ENCODE peak calls at places on chromosomes 1 and 21, in nine cellular contexts. E is stromal cell of bone marrow; L is stimulated activated CD8-positive, alpha-beta memory T cell treated with anti-CD3 and anti-CD28 coated beads, Interleukin-7, amount 100 ng/mL, for 1 hour; Y is retina; K is OCI-M1; A is NCI-H1092; H is naive B cell; O is H4; F is left colon. G is an unnamed sample.

GRCh38 chr1:38243106-38243505 is 196.5 kb upstream of the POU3F1 start:
- DNase-seq in Y (no peak), A (no peak), F (peak), O (no peak), K (no peak), H (no peak), E (no peak), L (no peak), G (no peak)

GRCh38 chr1:145885738-145886287 is at the start of gene ANKRD35:
- DNase-seq in F (peak), Y (peak), L (peak), E (peak), A (peak), K (peak), O (peak), H (peak), G (peak)

GRCh38 chr21:42319368-42319767 is 4.2 kb upstream of the TFF3 start:
- DNase-seq in L (no peak), O (no peak), A (no peak), H (peak), K (peak), F (peak), Y (no peak), E (no peak), G (no peak)

GRCh38 chr1:24932725-24933294 is 2.7 kb upstream of the RUNX3 start:
- DNase-seq in F (no peak), L (no peak), E (no peak), K (no peak), O (no peak), Y (no peak), A (no peak), H (no peak), G (no peak)

GRCh38 chr1:109783436-109783835 is 19.7 kb upstream of the EPS8L3 start:
- DNase-seq in F (peak), H (no peak), Y (no peak), K (no peak), A (no peak), L (no peak), O (peak), E (peak), G (peak)

GRCh38 chr1:18939398-18940302 is 16.8 kb downstream of the IFFO2 start:
- DNase-seq in Y (no peak), H (no peak), K (no peak), F (no peak), L (no peak), A (no peak), E (no peak), O (no peak), G (no peak)

GRCh38 chr1:39688706-39689105 is 2.5 kb downstream of the HPCAL4 start:
- DNase-seq in Y (no peak), L (no peak), O (no peak), H (no peak), K (no peak), F (no peak), A (no peak), E (no peak), G (no peak)

GRCh38 chr1:44733365-44733764 is 2.4 kb upstream of the RNU5D-1 start:
- DNase-seq in E (peak), O (no peak), A (no peak), K (peak), H (no peak), F (no peak), Y (no peak), L (no peak), G (no peak)

GRCh38 chr1:22941257-22941656 is 31.4 kb downstream of the LACTBL1 start:
- DNase-seq in O (no peak), H (no peak), Y (no peak), K (no peak), F (no peak), L (no peak), E (no peak), A (no peak), G (no peak)

GRCh38 chr1:39398278-39399010 is 93.0 kb upstream of the BMP8A start:
- DNase-seq in H (peak), O (peak), L (no peak), K (peak), A (no peak), Y (peak), E (peak), F (peak), G (peak)

GRCh38 chr1:231734417-231734816 is 107.8 kb downstream of the DISC1 start:
- DNase-seq in L (no peak), A (no peak), H (no peak), Y (no peak), E (peak), O (no peak), F (no peak), K (no peak), G (no peak)

GRCh38 chr1:67460648-67461500 is 30.7 kb upstream of the SERBP1 start:
- DNase-seq in O (peak), Y (no peak), A (no peak), L (no peak), K (no peak), F (no peak), E (peak), H (no peak), G (no peak)

GRCh38 chr21:31744162-31744800 is 12.4 kb upstream of the SCAF4 start:
- DNase-seq in K (no peak), L (no peak), F (no peak), Y (no peak), A (no peak), H (no peak), O (no peak), E (no peak), G (no peak)

GRCh38 chr1:196278816-196279215 is 329.4 kb downstream of the KCNT2 start:
- DNase-seq in E (no peak), O (no peak), F (no peak), Y (no peak), H (no peak), K (no peak), A (no peak), L (no peak), G (no peak)

GRCh38 chr21:36429672-36430546 is 44.7 kb downstream of the CHAF1B start:
- DNase-seq in E (peak), F (peak), K (peak), O (peak), H (peak), A (no peak), Y (peak), L (peak), G (peak)

GRCh38 chr21:44919913-44920693 is 596 bp downstream of the ITGB2 start:
- DNase-seq in F (no peak), Y (no peak), L (no peak), E (no peak), A (no peak), K (no peak), H (no peak), O (no peak), G (no peak)

GRCh38 chr1:34806396-34806795 is 13.6 kb downstream of the GJA4 start:
- DNase-seq in Y (no peak), H (no peak), O (no peak), A (no peak), E (no peak), K (no peak), L (no peak), F (no peak), G (no peak)

GRCh38 chr1:43883321-43883720 is 50.3 kb upstream of the ARTN start:
- DNase-seq in Y (no peak), K (no peak), E (no peak), O (no peak), A (no peak), L (no peak), H (no peak), F (peak), G (no peak)